ENCODE peak calls at places on chromosome 20, in seven cellular contexts. One of them, this sample, is unnamed.

GRCh38 chr20:454951-455350 is 7.4 kb downstream of the TBC1D20 start:
- DNase-seq in astrocyte of the spinal cord: no peak
- DNase-seq in hepatic stellate cell: no peak
- DNase-seq in HCT116: no peak
- DNase-seq in NCI-H748 treated with DMSO at 0.1 percent for 48 hours: no peak
- DNase-seq in NCI-H774: no peak
- DNase-seq in HL-60: no peak
- DNase-seq in this sample: no peak

GRCh38 chr20:32612831-32613595 is 27.9 kb upstream of the NOL4L start:
- DNase-seq in astrocyte of the spinal cord: no peak
- DNase-seq in hepatic stellate cell: no peak
- DNase-seq in HCT116: no peak
- DNase-seq in NCI-H748 treated with DMSO at 0.1 percent for 48 hours: no peak
- DNase-seq in NCI-H774: no peak
- DNase-seq in HL-60: no peak
- DNase-seq in this sample: no peak

GRCh38 chr20:32396656-32397160 is 38.6 kb downstream of the ASXL1 start:
- DNase-seq in astrocyte of the spinal cord: no peak
- DNase-seq in hepatic stellate cell: no peak
- DNase-seq in HCT116: no peak
- DNase-seq in NCI-H748 treated with DMSO at 0.1 percent for 48 hours: no peak
- DNase-seq in NCI-H774: no peak
- DNase-seq in HL-60: no peak
- DNase-seq in this sample: no peak

GRCh38 chr20:54227751-54228150 is 19.9 kb downstream of the PFDN4 start:
- DNase-seq in astrocyte of the spinal cord: no peak
- DNase-seq in hepatic stellate cell: no peak
- DNase-seq in HCT116: no peak
- DNase-seq in NCI-H748 treated with DMSO at 0.1 percent for 48 hours: no peak
- DNase-seq in NCI-H774: no peak
- DNase-seq in HL-60: no peak
- DNase-seq in this sample: no peak

GRCh38 chr20:38935285-38935684 is 9.1 kb downstream of the FAM83D start:
- DNase-seq in astrocyte of the spinal cord: peak; percentile 4
- DNase-seq in hepatic stellate cell: peak; percentile 29
- DNase-seq in HCT116: no peak
- DNase-seq in NCI-H748 treated with DMSO at 0.1 percent for 48 hours: no peak
- DNase-seq in NCI-H774: no peak
- DNase-seq in HL-60: no peak
- DNase-seq in this sample: no peak

GRCh38 chr20:36311141-36311853 is 5.2 kb downstream of the DLGAP4 start:
- DNase-seq in astrocyte of the spinal cord: no peak
- DNase-seq in hepatic stellate cell: no peak
- DNase-seq in HCT116: no peak
- DNase-seq in NCI-H748 treated with DMSO at 0.1 percent for 48 hours: no peak
- DNase-seq in NCI-H774: no peak
- DNase-seq in HL-60: no peak
- DNase-seq in this sample: no peak

GRCh38 chr20:48758206-48758820 is 69.5 kb downstream of the PREX1 start:
- DNase-seq in astrocyte of the spinal cord: no peak
- DNase-seq in hepatic stellate cell: no peak
- DNase-seq in HCT116: no peak
- DNase-seq in NCI-H748 treated with DMSO at 0.1 percent for 48 hours: no peak
- DNase-seq in NCI-H774: no peak
- DNase-seq in HL-60: peak; percentile 87
- DNase-seq in this sample: no peak

GRCh38 chr20:10581823-10582222 is 92.0 kb downstream of the JAG1 start:
- DNase-seq in astrocyte of the spinal cord: no peak
- DNase-seq in hepatic stellate cell: no peak
- DNase-seq in HCT116: no peak
- DNase-seq in NCI-H748 treated with DMSO at 0.1 percent for 48 hours: no peak
- DNase-seq in NCI-H774: no peak
- DNase-seq in HL-60: no peak
- DNase-seq in this sample: no peak

GRCh38 chr20:20782221-20782620 is 69.8 kb upstream of the RALGAPA2 start:
- DNase-seq in astrocyte of the spinal cord: no peak
- DNase-seq in hepatic stellate cell: no peak
- DNase-seq in HCT116: no peak
- DNase-seq in NCI-H748 treated with DMSO at 0.1 percent for 48 hours: no peak
- DNase-seq in NCI-H774: no peak
- DNase-seq in HL-60: no peak
- DNase-seq in this sample: no peak

GRCh38 chr20:37501940-37502339 is 19.1 kb upstream of the NNAT start:
- DNase-seq in astrocyte of the spinal cord: no peak
- DNase-seq in hepatic stellate cell: no peak
- DNase-seq in HCT116: no peak
- DNase-seq in NCI-H748 treated with DMSO at 0.1 percent for 48 hours: peak; percentile 31
- DNase-seq in NCI-H774: peak; percentile 20
- DNase-seq in HL-60: no peak
- DNase-seq in this sample: no peak

GRCh38 chr20:62695448-62696414 is 12.9 kb upstream of the NTSR1 start:
- DNase-seq in astrocyte of the spinal cord: no peak
- DNase-seq in hepatic stellate cell: no peak
- DNase-seq in HCT116: no peak
- DNase-seq in NCI-H748 treated with DMSO at 0.1 percent for 48 hours: no peak
- DNase-seq in NCI-H774: no peak
- DNase-seq in HL-60: no peak
- DNase-seq in this sample: no peak

GRCh38 chr20:53162251-53162835 is 190.2 kb downstream of the TSHZ2 start:
- DNase-seq in astrocyte of the spinal cord: peak; percentile 72
- DNase-seq in hepatic stellate cell: no peak
- DNase-seq in HCT116: peak; percentile 42
- DNase-seq in NCI-H748 treated with DMSO at 0.1 percent for 48 hours: peak; percentile 40
- DNase-seq in NCI-H774: peak; percentile 69
- DNase-seq in HL-60: no peak
- DNase-seq in this sample: no peak

GRCh38 chr20:62523473-62524203 is 47.8 kb upstream of the GATA5 start:
- DNase-seq in astrocyte of the spinal cord: no peak
- DNase-seq in hepatic stellate cell: no peak
- DNase-seq in HCT116: peak; percentile 49
- DNase-seq in NCI-H748 treated with DMSO at 0.1 percent for 48 hours: no peak
- DNase-seq in NCI-H774: no peak
- DNase-seq in HL-60: no peak
- DNase-seq in this sample: no peak

GRCh38 chr20:62705626-62706025 is 3.0 kb upstream of the NTSR1 start:
- DNase-seq in astrocyte of the spinal cord: no peak
- DNase-seq in hepatic stellate cell: no peak
- DNase-seq in HCT116: no peak
- DNase-seq in NCI-H748 treated with DMSO at 0.1 percent for 48 hours: no peak
- DNase-seq in NCI-H774: no peak
- DNase-seq in HL-60: no peak
- DNase-seq in this sample: no peak

GRCh38 chr20:16966276-16966880 is 218.2 kb downstream of the OTOR start:
- DNase-seq in astrocyte of the spinal cord: no peak
- DNase-seq in hepatic stellate cell: no peak
- DNase-seq in HCT116: no peak
- DNase-seq in NCI-H748 treated with DMSO at 0.1 percent for 48 hours: no peak
- DNase-seq in NCI-H774: no peak
- DNase-seq in HL-60: no peak
- DNase-seq in this sample: no peak

GRCh38 chr20:10115021-10115420 is 80.2 kb downstream of the ANKEF1 start:
- DNase-seq in astrocyte of the spinal cord: peak; percentile 87
- DNase-seq in hepatic stellate cell: peak; percentile 2
- DNase-seq in HCT116: no peak
- DNase-seq in NCI-H748 treated with DMSO at 0.1 percent for 48 hours: no peak
- DNase-seq in NCI-H774: no peak
- DNase-seq in HL-60: no peak
- DNase-seq in this sample: no peak

GRCh38 chr20:41432620-41433602 is 66.3 kb upstream of the EMILIN3 start:
- DNase-seq in astrocyte of the spinal cord: no peak
- DNase-seq in hepatic stellate cell: no peak
- DNase-seq in HCT116: no peak
- DNase-seq in NCI-H748 treated with DMSO at 0.1 percent for 48 hours: no peak
- DNase-seq in NCI-H774: no peak
- DNase-seq in HL-60: no peak
- DNase-seq in this sample: no peak

GRCh38 chr20:56483970-56484369 is 15.5 kb downstream of the RTF2 start:
- DNase-seq in astrocyte of the spinal cord: no peak
- DNase-seq in hepatic stellate cell: no peak
- DNase-seq in HCT116: no peak
- DNase-seq in NCI-H748 treated with DMSO at 0.1 percent for 48 hours: no peak
- DNase-seq in NCI-H774: no peak
- DNase-seq in HL-60: peak; percentile 43
- DNase-seq in this sample: peak; percentile 46

GRCh38 chr20:61252601-61253263 is 671 bp downstream of the CDH4 start:
- DNase-seq in astrocyte of the spinal cord: peak; percentile 20
- DNase-seq in hepatic stellate cell: peak; percentile 64
- DNase-seq in HCT116: no peak
- DNase-seq in NCI-H748 treated with DMSO at 0.1 percent for 48 hours: no peak
- DNase-seq in NCI-H774: no peak
- DNase-seq in HL-60: no peak
- DNase-seq in this sample: no peak

GRCh38 chr20:884983-885952 is 30.9 kb downstream of the ANGPT4 start:
- DNase-seq in astrocyte of the spinal cord: peak; percentile 12
- DNase-seq in hepatic stellate cell: peak; percentile 49
- DNase-seq in HCT116: no peak
- DNase-seq in NCI-H748 treated with DMSO at 0.1 percent for 48 hours: no peak
- DNase-seq in NCI-H774: no peak
- DNase-seq in HL-60: peak; percentile 13
- DNase-seq in this sample: no peak

GRCh38 chr20:57614490-57615471 is 5.4 kb downstream of the ZBP1 start:
- DNase-seq in astrocyte of the spinal cord: no peak
- DNase-seq in hepatic stellate cell: no peak
- DNase-seq in HCT116: no peak
- DNase-seq in NCI-H748 treated with DMSO at 0.1 percent for 48 hours: no peak
- DNase-seq in NCI-H774: no peak
- DNase-seq in HL-60: no peak
- DNase-seq in this sample: no peak

GRCh38 chr20:22575737-22576136 is 8.6 kb downstream of the FOXA2 start:
- DNase-seq in astrocyte of the spinal cord: no peak
- DNase-seq in hepatic stellate cell: no peak
- DNase-seq in HCT116: no peak
- DNase-seq in NCI-H748 treated with DMSO at 0.1 percent for 48 hours: no peak
- DNase-seq in NCI-H774: no peak
- DNase-seq in HL-60: no peak
- DNase-seq in this sample: no peak

GRCh38 chr20:16714765-16715164 is 15.1 kb upstream of the SNRPB2 start:
- DNase-seq in astrocyte of the spinal cord: no peak
- DNase-seq in hepatic stellate cell: no peak
- DNase-seq in HCT116: no peak
- DNase-seq in NCI-H748 treated with DMSO at 0.1 percent for 48 hours: no peak
- DNase-seq in NCI-H774: no peak
- DNase-seq in HL-60: no peak
- DNase-seq in this sample: no peak

GRCh38 chr20:29408034-29408695 is 1849.3 kb upstream of the DEFB115 start:
- DNase-seq in astrocyte of the spinal cord: no peak
- DNase-seq in hepatic stellate cell: no peak
- DNase-seq in HCT116: no peak
- DNase-seq in NCI-H748 treated with DMSO at 0.1 percent for 48 hours: no peak
- DNase-seq in NCI-H774: no peak
- DNase-seq in HL-60: no peak
- DNase-seq in this sample: no peak

GRCh38 chr20:25299801-25300200 is 51.9 kb downstream of the PYGB start:
- DNase-seq in astrocyte of the spinal cord: peak; percentile 29
- DNase-seq in hepatic stellate cell: peak; percentile 53
- DNase-seq in HCT116: no peak
- DNase-seq in NCI-H748 treated with DMSO at 0.1 percent for 48 hours: no peak
- DNase-seq in NCI-H774: no peak
- DNase-seq in HL-60: no peak
- DNase-seq in this sample: no peak

GRCh38 chr20:2653511-2654383 is 1.3 kb downstream of the NOP56 start:
- DNase-seq in astrocyte of the spinal cord: no peak
- DNase-seq in hepatic stellate cell: no peak
- DNase-seq in HCT116: no peak
- DNase-seq in NCI-H748 treated with DMSO at 0.1 percent for 48 hours: no peak
- DNase-seq in NCI-H774: no peak
- DNase-seq in HL-60: no peak
- DNase-seq in this sample: no peak

GRCh38 chr20:10642859-10643559 is 30.8 kb downstream of the JAG1 start:
- DNase-seq in astrocyte of the spinal cord: no peak
- DNase-seq in hepatic stellate cell: no peak
- DNase-seq in HCT116: no peak
- DNase-seq in NCI-H748 treated with DMSO at 0.1 percent for 48 hours: peak; percentile 45
- DNase-seq in NCI-H774: no peak
- DNase-seq in HL-60: no peak
- DNase-seq in this sample: no peak

GRCh38 chr20:44720994-44721784 is 6.0 kb downstream of the CCN5 start:
- DNase-seq in astrocyte of the spinal cord: peak; percentile 67
- DNase-seq in hepatic stellate cell: peak; percentile 61
- DNase-seq in HCT116: peak; percentile 37
- DNase-seq in NCI-H748 treated with DMSO at 0.1 percent for 48 hours: no peak
- DNase-seq in NCI-H774: no peak
- DNase-seq in HL-60: no peak
- DNase-seq in this sample: no peak

GRCh38 chr20:55052464-55052863 is 577.1 kb downstream of the DOK5 start:
- DNase-seq in astrocyte of the spinal cord: no peak
- DNase-seq in hepatic stellate cell: no peak
- DNase-seq in HCT116: no peak
- DNase-seq in NCI-H748 treated with DMSO at 0.1 percent for 48 hours: no peak
- DNase-seq in NCI-H774: no peak
- DNase-seq in HL-60: no peak
- DNase-seq in this sample: no peak

GRCh38 chr20:17825949-17826843 is 126.4 kb downstream of the BANF2 start:
- DNase-seq in astrocyte of the spinal cord: peak; percentile 38
- DNase-seq in hepatic stellate cell: no peak
- DNase-seq in HCT116: no peak
- DNase-seq in NCI-H748 treated with DMSO at 0.1 percent for 48 hours: no peak
- DNase-seq in NCI-H774: no peak
- DNase-seq in HL-60: no peak
- DNase-seq in this sample: no peak

GRCh38 chr20:45612314-45612713 is 17.2 kb upstream of the WFDC10A start:
- DNase-seq in astrocyte of the spinal cord: no peak
- DNase-seq in hepatic stellate cell: no peak
- DNase-seq in HCT116: no peak
- DNase-seq in NCI-H748 treated with DMSO at 0.1 percent for 48 hours: no peak
- DNase-seq in NCI-H774: no peak
- DNase-seq in HL-60: no peak
- DNase-seq in this sample: no peak

GRCh38 chr20:57476073-57476526 is 48.8 kb downstream of the CTCFL start:
- DNase-seq in astrocyte of the spinal cord: no peak
- DNase-seq in hepatic stellate cell: no peak
- DNase-seq in HCT116: no peak
- DNase-seq in NCI-H748 treated with DMSO at 0.1 percent for 48 hours: no peak
- DNase-seq in NCI-H774: no peak
- DNase-seq in HL-60: no peak
- DNase-seq in this sample: peak; percentile 68

GRCh38 chr20:21518292-21518991 is 4.6 kb upstream of the NKX2-2 start:
- DNase-seq in astrocyte of the spinal cord: no peak
- DNase-seq in hepatic stellate cell: no peak
- DNase-seq in HCT116: no peak
- DNase-seq in NCI-H748 treated with DMSO at 0.1 percent for 48 hours: peak; percentile 64
- DNase-seq in NCI-H774: peak; percentile 70
- DNase-seq in HL-60: no peak
- DNase-seq in this sample: no peak

GRCh38 chr20:25360631-25361286 is 29.9 kb downstream of the ABHD12 start:
- DNase-seq in astrocyte of the spinal cord: peak; percentile 73
- DNase-seq in hepatic stellate cell: peak; percentile 46
- DNase-seq in HCT116: no peak
- DNase-seq in NCI-H748 treated with DMSO at 0.1 percent for 48 hours: no peak
- DNase-seq in NCI-H774: no peak
- DNase-seq in HL-60: peak; percentile 54
- DNase-seq in this sample: peak; percentile 6

This sample was measured in naive B cell.